ENCODE peak calls at places on chromosomes 16 and 17, in four cellular contexts. One of them, this sample, is unnamed.

GRCh38 chr16:85746431-85747227 is 4.3 kb downstream of the C16orf74 start:
- DNase-seq in ovary: no peak
- DNase-seq in CD8-positive, alpha-beta T cell: no peak
- DNase-seq in upper lobe of right lung: no peak
- DNase-seq in this sample: peak

GRCh38 chr17:19397556-19398041 is 10.6 kb upstream of the MFAP4 start:
- DNase-seq in ovary: no peak
- DNase-seq in CD8-positive, alpha-beta T cell: no peak
- DNase-seq in upper lobe of right lung: no peak
- DNase-seq in this sample: no peak

GRCh38 chr17:63445571-63446217 is 412 bp downstream of the CYB561 start:
- DNase-seq in ovary: no peak
- DNase-seq in CD8-positive, alpha-beta T cell: peak
- DNase-seq in upper lobe of right lung: peak
- DNase-seq in this sample: peak

GRCh38 chr16:80569440-80570105 is 28.8 kb downstream of the DYNLRB2 start:
- DNase-seq in ovary: no peak
- DNase-seq in CD8-positive, alpha-beta T cell: peak
- DNase-seq in upper lobe of right lung: no peak
- DNase-seq in this sample: peak

GRCh38 chr17:68602267-68602644 is 1.1 kb upstream of the FAM20A start:
- DNase-seq in ovary: no peak
- DNase-seq in CD8-positive, alpha-beta T cell: no peak
- DNase-seq in upper lobe of right lung: no peak
- DNase-seq in this sample: no peak

GRCh38 chr17:60749050-60749449 is 71.4 kb downstream of the BCAS3 start:
- DNase-seq in ovary: no peak
- DNase-seq in CD8-positive, alpha-beta T cell: no peak
- DNase-seq in upper lobe of right lung: no peak
- DNase-seq in this sample: no peak

GRCh38 chr17:31398381-31399275 is 7.2 kb downstream of the RAB11FIP4 start:
- DNase-seq in ovary: no peak
- DNase-seq in CD8-positive, alpha-beta T cell: no peak
- DNase-seq in upper lobe of right lung: peak
- DNase-seq in this sample: no peak

GRCh38 chr16:58094791-58095574 is 34.2 kb downstream of the CFAP20 start:
- DNase-seq in ovary: no peak
- DNase-seq in CD8-positive, alpha-beta T cell: no peak
- DNase-seq in upper lobe of right lung: no peak
- DNase-seq in this sample: no peak

GRCh38 chr16:4661661-4662060 is 31.7 kb upstream of the NUDT16L1 start:
- DNase-seq in ovary: no peak
- DNase-seq in CD8-positive, alpha-beta T cell: no peak
- DNase-seq in upper lobe of right lung: peak
- DNase-seq in this sample: no peak

GRCh38 chr17:40325156-40326013 is 16.4 kb downstream of the RARA start:
- DNase-seq in ovary: no peak
- DNase-seq in CD8-positive, alpha-beta T cell: no peak
- DNase-seq in upper lobe of right lung: no peak
- DNase-seq in this sample: peak

GRCh38 chr16:50671644-50672260 is 9.4 kb downstream of the SNX20 start:
- DNase-seq in ovary: no peak
- DNase-seq in CD8-positive, alpha-beta T cell: no peak
- DNase-seq in upper lobe of right lung: no peak
- DNase-seq in this sample: peak

GRCh38 chr16:84247844-84248243 is 8.0 kb upstream of the KCNG4 start:
- DNase-seq in ovary: no peak
- DNase-seq in CD8-positive, alpha-beta T cell: no peak
- DNase-seq in upper lobe of right lung: no peak
- DNase-seq in this sample: no peak

GRCh38 chr17:49887086-49887743 is 39.3 kb upstream of the TAC4 start:
- DNase-seq in ovary: no peak
- DNase-seq in CD8-positive, alpha-beta T cell: no peak
- DNase-seq in upper lobe of right lung: peak
- DNase-seq in this sample: no peak

GRCh38 chr17:17763734-17764133 is 73.1 kb downstream of the SREBF1 start:
- DNase-seq in ovary: no peak
- DNase-seq in CD8-positive, alpha-beta T cell: no peak
- DNase-seq in upper lobe of right lung: no peak
- DNase-seq in this sample: no peak

GRCh38 chr16:3456374-3456773 is 12.9 kb downstream of the NAA60 start:
- DNase-seq in ovary: no peak
- DNase-seq in CD8-positive, alpha-beta T cell: no peak
- DNase-seq in upper lobe of right lung: no peak
- DNase-seq in this sample: no peak

GRCh38 chr16:28821874-28822519 is 802 bp upstream of the ATXN2L start:
- DNase-seq in ovary: no peak
- DNase-seq in CD8-positive, alpha-beta T cell: no peak
- DNase-seq in upper lobe of right lung: no peak
- DNase-seq in this sample: no peak

GRCh38 chr17:39629494-39629880 is 2.7 kb downstream of the PPP1R1B start:
- DNase-seq in ovary: no peak
- DNase-seq in CD8-positive, alpha-beta T cell: no peak
- DNase-seq in upper lobe of right lung: no peak
- DNase-seq in this sample: no peak

GRCh38 chr17:69516225-69516624 is 101.7 kb downstream of the MAP2K6 start:
- DNase-seq in ovary: no peak
- DNase-seq in CD8-positive, alpha-beta T cell: no peak
- DNase-seq in upper lobe of right lung: no peak
- DNase-seq in this sample: no peak

GRCh38 chr17:57537524-57538410 is 207.3 kb downstream of the CCDC182 start:
- DNase-seq in ovary: no peak
- DNase-seq in CD8-positive, alpha-beta T cell: no peak
- DNase-seq in upper lobe of right lung: no peak
- DNase-seq in this sample: no peak

GRCh38 chr16:64596196-64596595 is 525.7 kb downstream of the CDH11 start:
- DNase-seq in ovary: no peak
- DNase-seq in CD8-positive, alpha-beta T cell: no peak
- DNase-seq in upper lobe of right lung: no peak
- DNase-seq in this sample: no peak

GRCh38 chr16:89827383-89828198 is 684 bp upstream of the SPIRE2 start:
- DNase-seq in ovary: no peak
- DNase-seq in CD8-positive, alpha-beta T cell: no peak
- DNase-seq in upper lobe of right lung: no peak
- DNase-seq in this sample: no peak

GRCh38 chr16:64182985-64183384 is 938.9 kb downstream of the CDH11 start:
- DNase-seq in ovary: no peak
- DNase-seq in CD8-positive, alpha-beta T cell: no peak
- DNase-seq in upper lobe of right lung: no peak
- DNase-seq in this sample: no peak

GRCh38 chr17:74443516-74444296 is 11.8 kb downstream of the GPRC5C start:
- DNase-seq in ovary: no peak
- DNase-seq in CD8-positive, alpha-beta T cell: no peak
- DNase-seq in upper lobe of right lung: no peak
- DNase-seq in this sample: no peak

GRCh38 chr16:49592507-49593422 is 219.2 kb downstream of the C16orf78 start:
- DNase-seq in ovary: no peak
- DNase-seq in CD8-positive, alpha-beta T cell: peak
- DNase-seq in upper lobe of right lung: no peak
- DNase-seq in this sample: peak

GRCh38 chr16:86508028-86508946 is 2.0 kb upstream of the FOXF1 start:
- DNase-seq in ovary: no peak
- DNase-seq in CD8-positive, alpha-beta T cell: no peak
- DNase-seq in upper lobe of right lung: no peak
- DNase-seq in this sample: no peak

GRCh38 chr16:4309833-4310266 is 6.0 kb upstream of the GLIS2 start:
- DNase-seq in ovary: no peak
- DNase-seq in CD8-positive, alpha-beta T cell: peak
- DNase-seq in upper lobe of right lung: peak
- DNase-seq in this sample: no peak

DNA sequence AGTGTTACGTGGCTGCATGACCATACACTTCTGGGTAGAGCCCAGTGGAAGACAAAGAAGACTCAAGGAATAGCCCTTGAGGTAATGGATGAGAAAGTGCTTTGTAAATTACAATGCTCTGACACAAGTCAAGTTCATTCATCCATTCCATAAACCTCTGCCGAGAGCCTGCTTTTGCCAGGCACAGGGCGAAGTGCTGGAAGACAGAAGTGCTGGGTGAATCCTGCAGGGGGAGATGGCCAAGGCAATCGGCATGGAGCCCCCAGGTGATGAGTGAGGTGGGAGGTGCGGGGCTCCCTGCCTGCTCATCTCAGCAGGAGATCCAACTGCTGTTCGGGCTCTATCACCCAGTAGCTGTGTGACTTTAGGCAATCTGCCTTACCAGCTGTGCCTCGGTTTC is 2.8 kb upstream of the SOCS3 start:
- DNase-seq in ovary: no peak
- DNase-seq in CD8-positive, alpha-beta T cell: no peak
- DNase-seq in upper lobe of right lung: no peak
- DNase-seq in this sample: no peak
- TF ChIP-seq CTCF in ovary: no peak
- TF ChIP-seq CTCF in CD8-positive, alpha-beta T cell: no peak
- TF ChIP-seq CTCF in upper lobe of right lung: no peak
- TF ChIP-seq CTCF in this sample: no peak

GRCh38 chr16:66954097-66954659 is 6.9 kb upstream of the CES3 start:
- DNase-seq in ovary: peak
- DNase-seq in CD8-positive, alpha-beta T cell: peak
- DNase-seq in upper lobe of right lung: no peak
- DNase-seq in this sample: peak
- TF ChIP-seq CTCF in ovary: peak
- TF ChIP-seq CTCF in CD8-positive, alpha-beta T cell: peak
- TF ChIP-seq CTCF in upper lobe of right lung: peak
- TF ChIP-seq CTCF in this sample: peak

DNA sequence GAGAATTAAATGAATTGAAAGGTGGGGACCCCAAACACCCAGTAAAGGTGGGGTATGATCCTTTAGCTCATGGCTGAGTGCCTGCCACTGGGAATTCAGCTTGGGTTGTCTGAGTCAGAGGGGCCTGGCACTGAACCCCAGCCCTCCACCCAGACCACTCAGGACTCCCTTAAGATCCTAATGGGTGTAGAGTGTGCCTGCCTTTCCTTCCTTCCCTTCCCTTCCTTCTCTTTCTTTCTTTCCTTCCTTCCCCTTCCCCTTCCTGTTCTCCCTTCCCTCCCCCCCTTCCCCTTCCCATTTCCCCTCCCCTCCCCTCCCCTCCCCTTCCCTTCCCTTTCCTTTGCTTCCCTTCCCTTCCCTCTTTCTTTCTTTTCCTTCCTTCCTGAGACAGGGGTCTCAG is 29.9 kb upstream of the GNA13 start:
- DNase-seq in ovary: no peak
- DNase-seq in CD8-positive, alpha-beta T cell: no peak
- DNase-seq in upper lobe of right lung: no peak
- DNase-seq in this sample: no peak
- TF ChIP-seq CTCF in ovary: no peak
- TF ChIP-seq CTCF in CD8-positive, alpha-beta T cell: no peak
- TF ChIP-seq CTCF in upper lobe of right lung: no peak
- TF ChIP-seq CTCF in this sample: no peak

GRCh38 chr16:1823821-1824220 is 2.8 kb downstream of the HAGH start:
- DNase-seq in ovary: no peak
- DNase-seq in CD8-positive, alpha-beta T cell: no peak
- DNase-seq in upper lobe of right lung: no peak
- DNase-seq in this sample: no peak
- TF ChIP-seq CTCF in ovary: no peak
- TF ChIP-seq CTCF in CD8-positive, alpha-beta T cell: no peak
- TF ChIP-seq CTCF in upper lobe of right lung: no peak
- TF ChIP-seq CTCF in this sample: peak

DNA sequence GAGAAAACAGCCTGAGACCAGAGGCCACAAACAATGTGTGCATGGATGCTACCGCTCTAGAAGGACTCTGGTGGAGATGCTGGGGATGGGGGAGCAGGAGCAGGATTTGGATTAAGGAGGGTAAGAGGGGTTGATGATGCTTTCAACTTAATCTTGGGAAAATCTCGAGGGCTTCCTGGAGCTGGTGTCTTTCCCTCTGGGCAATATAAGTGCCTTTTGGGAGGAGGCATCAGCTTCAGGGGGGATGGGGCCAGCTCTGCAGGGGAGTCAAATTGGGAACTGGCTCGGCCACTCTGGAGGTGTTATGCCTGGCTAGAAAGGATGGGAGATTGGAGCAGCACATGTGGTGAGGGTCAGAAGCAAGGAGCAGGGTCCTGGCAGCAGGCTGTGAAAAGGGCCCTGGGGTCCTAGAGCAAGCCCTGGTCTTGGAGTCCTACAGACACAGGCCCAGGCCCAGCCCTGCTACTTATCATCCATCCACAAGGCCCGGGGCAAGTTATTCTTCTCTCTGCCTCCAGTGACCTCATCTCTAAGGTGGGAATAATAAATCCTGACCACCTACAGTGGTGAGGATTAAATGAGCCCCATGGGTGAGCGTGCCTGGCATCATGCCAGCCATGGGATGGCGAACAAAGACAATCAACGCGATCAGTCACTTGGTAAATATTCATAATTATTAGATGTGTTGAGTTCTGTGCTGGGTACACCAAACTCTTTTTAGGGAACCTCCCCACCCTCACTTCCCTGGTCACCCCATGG is 5.7 kb downstream of the KRT15 start:
- DNase-seq in ovary: no peak
- DNase-seq in CD8-positive, alpha-beta T cell: no peak
- DNase-seq in upper lobe of right lung: no peak
- DNase-seq in this sample: no peak
- TF ChIP-seq CTCF in ovary: no peak
- TF ChIP-seq CTCF in CD8-positive, alpha-beta T cell: no peak
- TF ChIP-seq CTCF in upper lobe of right lung: no peak
- TF ChIP-seq CTCF in this sample: no peak

GRCh38 chr16:21940570-21940969 is 12.6 kb upstream of the UQCRC2 start:
- DNase-seq in ovary: no peak
- DNase-seq in CD8-positive, alpha-beta T cell: no peak
- DNase-seq in upper lobe of right lung: no peak
- DNase-seq in this sample: no peak
- TF ChIP-seq CTCF in ovary: no peak
- TF ChIP-seq CTCF in CD8-positive, alpha-beta T cell: no peak
- TF ChIP-seq CTCF in upper lobe of right lung: no peak
- TF ChIP-seq CTCF in this sample: no peak

GRCh38 chr16:24440296-24440695 is 99.1 kb upstream of the RBBP6 start:
- DNase-seq in ovary: no peak
- DNase-seq in CD8-positive, alpha-beta T cell: no peak
- DNase-seq in upper lobe of right lung: no peak
- DNase-seq in this sample: no peak

GRCh38 chr16:24445216-24445615 is 94.2 kb upstream of the RBBP6 start:
- DNase-seq in ovary: no peak
- DNase-seq in CD8-positive, alpha-beta T cell: no peak
- DNase-seq in upper lobe of right lung: no peak
- DNase-seq in this sample: no peak

DNA sequence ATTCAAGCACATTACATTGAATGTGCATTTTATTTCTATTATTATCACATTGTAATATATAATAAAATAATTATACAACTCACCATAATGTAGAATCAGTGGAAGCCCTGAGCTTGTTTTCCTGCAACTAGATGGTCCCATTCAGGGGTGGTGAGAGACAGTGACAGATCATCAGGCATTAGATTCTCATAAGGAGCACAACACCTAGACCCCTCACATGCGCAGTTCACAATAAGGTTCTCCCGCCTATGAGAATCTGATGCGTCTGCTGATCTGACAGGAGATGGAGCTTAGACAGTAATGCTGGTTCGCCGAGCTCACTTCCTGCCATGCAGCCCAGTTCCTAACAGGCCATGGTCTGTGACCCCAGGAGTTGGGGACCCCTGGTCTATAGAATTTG is 96.7 kb upstream of the RBBP6 start:
- DNase-seq in ovary: no peak
- DNase-seq in CD8-positive, alpha-beta T cell: no peak
- DNase-seq in upper lobe of right lung: no peak
- DNase-seq in this sample: no peak
- TF ChIP-seq CTCF in ovary: no peak
- TF ChIP-seq CTCF in CD8-positive, alpha-beta T cell: no peak
- TF ChIP-seq CTCF in upper lobe of right lung: no peak
- TF ChIP-seq CTCF in this sample: no peak